ENCODE peak calls at places on chromosome 13, in ten cellular contexts. L, P, R, V, U, G, A, H, J and M are unnamed samples.

GRCh38 chr13:100394005-100394695 is 194.4 kb downstream of the GGACT start:
- DNase-seq in P (peak; percentile 50), V (no peak), U (no peak), H (no peak), J (no peak), G (no peak), L (no peak), R (no peak), A (no peak), M (no peak)

GRCh38 chr13:37682496-37682895 is 83.9 kb upstream of the POSTN start:
- DNase-seq in R (no peak), L (no peak), A (no peak), U (no peak), V (no peak), P (no peak), H (no peak), J (no peak), G (no peak), M (no peak)

GRCh38 chr13:66546534-66547379 is 683.4 kb downstream of the PCDH9 start:
- DNase-seq in L (no peak), G (no peak), U (no peak), P (no peak), J (no peak), V (no peak), H (no peak), A (no peak), R (no peak), M (no peak)

GRCh38 chr13:100508996-100509395 is 79.6 kb downstream of the GGACT start:
- DNase-seq in A (no peak), P (no peak), L (no peak), J (no peak), G (no peak), V (no peak), H (no peak), U (no peak), R (no peak), M (no peak)

GRCh38 chr13:90365130-90365529 is 982.4 kb upstream of the MIR17HG start:
- DNase-seq in J (no peak), L (no peak), A (no peak), U (no peak), H (no peak), R (no peak), V (no peak), G (no peak), P (no peak), M (no peak)

GRCh38 chr13:97766749-97767148 is 186.7 kb upstream of the IPO5 start:
- DNase-seq in U (no peak), V (no peak), R (no peak), L (no peak), J (no peak), H (no peak), P (no peak), G (no peak), A (no peak), M (no peak)

GRCh38 chr13:75052616-75053015 is 429.4 kb downstream of the TBC1D4 start:
- DNase-seq in V (no peak), G (no peak), R (no peak), H (no peak), A (no peak), U (no peak), J (no peak), P (no peak), L (no peak), M (no peak)

GRCh38 chr13:30864352-30865130 is 41.5 kb upstream of the MEDAG start:
- DNase-seq in G (no peak), P (no peak), V (no peak), U (no peak), L (no peak), R (no peak), J (peak; percentile 30), A (no peak), H (no peak), M (no peak)

GRCh38 chr13:44693156-44693826 is 117.2 kb upstream of the TSC22D1 start:
- DNase-seq in J (no peak), V (no peak), A (no peak), L (no peak), U (no peak), P (no peak), G (no peak), H (no peak), R (no peak), M (no peak)

GRCh38 chr13:44694842-44695241 is 118.7 kb upstream of the TSC22D1 start:
- DNase-seq in L (no peak), H (no peak), A (no peak), V (no peak), J (no peak), G (no peak), R (no peak), U (no peak), P (no peak), M (peak; percentile 34)

GRCh38 chr13:44695520-44695919 is 119.4 kb upstream of the TSC22D1 start:
- DNase-seq in H (no peak), A (no peak), V (no peak), G (no peak), U (no peak), P (no peak), L (no peak), R (no peak), J (no peak), M (no peak)

GRCh38 chr13:44690376-44690775 is 114.2 kb upstream of the TSC22D1 start:
- DNase-seq in V (no peak), L (no peak), R (no peak), A (no peak), G (no peak), P (no peak), U (no peak), H (no peak), J (no peak), M (no peak)

DNA sequence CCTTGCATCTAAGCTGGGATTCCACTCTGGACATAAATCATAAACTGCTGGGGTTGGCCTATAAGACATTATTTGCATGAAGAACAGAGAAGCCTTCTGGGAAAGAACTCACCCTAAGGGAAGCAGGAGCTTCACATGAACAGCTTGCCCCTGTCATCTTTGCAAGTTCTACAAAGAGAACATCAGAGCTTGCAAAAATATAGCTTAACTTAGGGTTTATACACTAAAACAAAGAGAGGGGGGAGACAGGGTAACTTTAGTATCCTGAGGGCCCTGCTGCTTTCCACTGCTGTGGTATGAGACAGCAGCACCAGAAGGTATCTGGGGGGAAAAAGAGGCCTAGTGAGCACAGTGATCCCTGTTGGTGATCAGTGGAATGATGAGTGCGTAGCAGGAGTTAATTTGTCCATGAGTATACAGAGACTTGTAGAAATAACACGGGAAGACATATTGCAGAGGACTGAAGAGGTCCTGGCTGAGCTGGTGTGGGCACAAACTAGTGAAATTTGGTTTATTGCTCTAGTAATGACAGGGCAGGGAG is 116.1 kb upstream of the TSC22D1 start:
- DNase-seq in R (no peak), A (no peak), V (no peak), P (no peak), H (no peak), U (no peak), J (peak; percentile 27), G (no peak), L (no peak), M (no peak)
- TF ChIP-seq POLR2AphosphoS5 in R (no peak), A (no peak), V (no peak), P (no peak), H (no peak), U (no peak), J (no peak), G (no peak), L (peak; percentile 80), M (no peak)

GRCh38 chr13:28539625-28540286 is 44.8 kb upstream of the FLT1 start:
- DNase-seq in J (no peak), P (no peak), V (no peak), H (no peak), A (no peak), U (no peak), L (no peak), R (no peak), G (no peak), M (no peak)

GRCh38 chr13:28537149-28537548 is 42.2 kb upstream of the FLT1 start:
- DNase-seq in J (no peak), L (no peak), R (no peak), U (no peak), G (no peak), V (no peak), H (no peak), A (no peak), P (no peak), M (no peak)

GRCh38 chr13:28536371-28536770 is 41.4 kb upstream of the FLT1 start:
- DNase-seq in L (no peak), G (no peak), A (no peak), U (no peak), V (no peak), J (no peak), R (no peak), H (no peak), P (no peak), M (no peak)

GRCh38 chr13:28540612-28541011 is 45.7 kb upstream of the FLT1 start:
- DNase-seq in R (no peak), U (no peak), P (no peak), A (no peak), L (no peak), V (peak; percentile 68), H (no peak), J (no peak), G (no peak), M (no peak)

DNA sequence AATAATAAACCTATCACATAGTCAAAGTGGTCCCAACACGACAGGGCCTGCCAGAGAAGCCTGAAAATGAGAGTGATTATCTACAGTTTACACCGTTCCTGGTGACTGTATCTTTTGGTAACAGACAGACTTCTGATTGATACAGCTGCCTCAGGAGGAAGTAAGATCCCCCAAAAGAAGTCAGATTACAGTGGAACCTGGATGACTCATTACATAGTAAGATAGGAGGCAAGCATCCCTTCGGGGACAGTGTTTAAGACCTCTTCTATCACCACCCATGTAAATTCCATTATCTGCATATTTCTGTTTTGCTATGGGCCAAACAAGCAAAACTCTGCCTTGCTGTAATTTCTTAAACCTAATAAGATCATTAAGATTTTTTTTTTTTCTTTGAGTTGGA is 44.0 kb upstream of the FLT1 start:
- DNase-seq in P (no peak), U (no peak), A (no peak), J (no peak), H (no peak), G (no peak), L (no peak), V (no peak), R (no peak), M (no peak)
- TF ChIP-seq POLR2AphosphoS5 in P (no peak), U (no peak), A (no peak), J (no peak), H (no peak), G (no peak), L (no peak), V (no peak), R (no peak), M (no peak)

GRCh38 chr13:52707375-52707774 is 32.2 kb downstream of the CNMD start:
- DNase-seq in R (no peak), H (no peak), V (no peak), G (no peak), U (no peak), P (no peak), J (peak; percentile 27), L (no peak), A (no peak), M (no peak)
- TF ChIP-seq POLR2AphosphoS5 in R (no peak), H (no peak), V (no peak), G (no peak), U (no peak), P (no peak), J (no peak), L (no peak), A (no peak), M (no peak)

DNA sequence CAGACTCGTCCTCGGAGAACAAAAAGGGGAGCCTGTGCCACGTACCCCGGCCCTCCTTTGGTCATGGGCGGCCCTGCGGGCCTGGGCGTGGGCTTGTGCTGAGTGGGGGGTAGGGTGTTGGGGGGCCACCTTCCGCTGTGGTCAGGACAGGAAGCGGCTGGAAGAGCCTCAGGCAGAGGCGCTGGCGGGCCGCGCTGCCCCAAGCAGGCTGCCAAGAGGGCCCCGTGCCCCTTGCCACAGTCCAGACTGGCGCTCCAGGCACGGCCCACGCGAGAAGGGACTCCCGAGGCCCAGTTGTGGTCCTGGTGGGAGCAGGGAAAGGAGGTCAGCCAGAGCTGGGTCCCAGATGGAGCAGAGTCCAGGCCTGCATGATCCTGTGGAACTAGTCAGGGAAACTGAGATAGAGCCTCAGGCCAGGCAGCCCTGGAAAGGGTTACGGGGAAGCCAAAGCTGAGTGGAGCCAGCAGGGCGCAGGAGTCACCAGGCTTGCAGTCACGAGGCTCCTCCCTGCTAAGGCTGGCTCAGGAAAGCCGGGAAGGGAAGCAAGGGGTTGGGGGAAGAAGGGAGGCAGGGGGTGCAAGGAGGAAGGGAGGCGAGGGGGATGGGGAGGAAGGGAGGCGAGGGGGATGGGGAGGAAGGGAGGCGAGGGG is 135.0 kb downstream of the CRYL1 start:
- DNase-seq in P (no peak), G (no peak), R (no peak), V (no peak), A (no peak), U (no peak), L (no peak), H (no peak), J (no peak), M (no peak)
- TF ChIP-seq POLR2AphosphoS5 in P (no peak), G (no peak), R (no peak), V (no peak), A (no peak), U (no peak), L (no peak), H (no peak), J (no peak), M (no peak)